ENCODE peak calls at places on chromosomes 4 and X, in eight cellular contexts. X is naive B cell; S is NCI-H1092; R is CD4-positive, alpha-beta T cell; T is activated naive CD8-positive, alpha-beta T cell treated with anti-CD3 and anti-CD28 coated beads, Interleukin-2, amount 50 U/mL, for 24 hours; F is cardiac muscle cell; N is substantia nigra; Q is activated effector memory CD4-positive, alpha-beta T cell treated with anti-CD3 and anti-CD28 coated beads, Interleukin-2, amount 50 U/mL, for 16 hours. E is an unnamed sample.

GRCh38 chr4:552059-552458 is 24.0 kb downstream of the TMEM271 start:
- DNase-seq in Q (no peak), F (no peak), T (no peak), R (no peak), N (no peak), S (no peak), X (no peak), E (no peak)

GRCh38 chr4:73445383-73446335 is 9.6 kb downstream of the AFP start:
- DNase-seq in R (no peak), F (no peak), T (no peak), S (no peak), N (no peak), Q (no peak), X (no peak), E (no peak)

GRCh38 chrX:119729408-119730201 is 28.8 kb upstream of the SOWAHD start:
- DNase-seq in X (peak; percentile 60), T (peak; percentile 57), Q (peak; percentile 83), S (peak; percentile 7), N (no peak), R (peak; percentile 58), F (peak; percentile 80), E (peak; percentile 28)

GRCh38 chr4:38162240-38162784 is 202.1 kb downstream of the PTTG2 start:
- DNase-seq in X (no peak), R (no peak), Q (peak; percentile 57), F (peak; percentile 89), N (no peak), T (no peak), S (no peak), E (no peak)

GRCh38 chrX:120334603-120335002 is 23.3 kb upstream of the TMEM255A start:
- DNase-seq in N (no peak), Q (no peak), X (no peak), F (no peak), T (no peak), R (no peak), S (no peak), E (no peak)

GRCh38 chr4:120724656-120725055 is 197.9 kb downstream of the PRDM5 start:
- DNase-seq in T (no peak), X (no peak), R (no peak), Q (no peak), N (no peak), S (no peak), F (no peak), E (no peak)

GRCh38 chr4:85703098-85703497 is 228.1 kb downstream of the ARHGAP24 start:
- DNase-seq in S (no peak), X (no peak), T (no peak), F (peak; percentile 8), R (no peak), Q (no peak), N (no peak), E (no peak)

GRCh38 chr4:125911481-125911880 is 596.7 kb downstream of the FAT4 start:
- DNase-seq in R (no peak), N (no peak), X (no peak), Q (no peak), T (no peak), S (no peak), F (no peak), E (no peak)

GRCh38 chrX:12955882-12956703 is 18.8 kb upstream of the TMSB4X start:
- DNase-seq in F (peak; percentile 84), X (peak; percentile 86), N (peak; percentile 8), Q (peak; percentile 86), S (no peak), T (peak; percentile 75), R (peak; percentile 58), E (peak; percentile 60)

GRCh38 chrX:31266172-31267076 is 194.6 kb upstream of the FTHL17 start:
- DNase-seq in N (peak; percentile 0), X (peak; percentile 32), F (peak; percentile 24), R (no peak), Q (peak; percentile 64), T (peak; percentile 4), S (peak; percentile 21), E (peak; percentile 12)

GRCh38 chr4:76306882-76307669 is 543 bp downstream of the STBD1 start:
- DNase-seq in T (peak; percentile 34), F (peak; percentile 55), N (no peak), X (no peak), R (no peak), Q (peak; percentile 66), S (peak; percentile 14), E (no peak)

GRCh38 chr4:81470456-81471327 is 1.0 kb downstream of the RASGEF1B start:
- DNase-seq in F (peak; percentile 58), T (peak; percentile 49), Q (peak; percentile 76), R (peak; percentile 15), S (peak; percentile 17), X (peak; percentile 74), N (peak; percentile 41), E (no peak)

GRCh38 chrX:36609653-36610585 is 398.2 kb upstream of the FAM47C start:
- DNase-seq in F (no peak), N (no peak), S (no peak), T (no peak), X (no peak), R (no peak), Q (no peak), E (no peak)